ENCODE peak calls at places on chromosomes 3 and 15, in four cellular contexts. O is GM12878, Z is mesothelial cell of epicardium, S is stomach. U is an unnamed sample.

GRCh38 chr3:142958707-142959106 is 4.8 kb downstream of the PAQR9 start:
- DNase-seq in O (no peak), Z (no peak), S (no peak), U (no peak)

GRCh38 chr15:62068071-62068786 is 1.5 kb downstream of the C2CD4A start:
- DNase-seq in O (no peak), Z (peak; percentile 21), S (peak; percentile 58), U (peak; percentile 47)

GRCh38 chr3:100360757-100361496 is 26.4 kb downstream of the NIT2 start:
- DNase-seq in O (no peak), Z (no peak), S (no peak), U (no peak)

GRCh38 chr15:42146551-42147430 is 9.6 kb downstream of the PLA2G4F start:
- DNase-seq in O (no peak), Z (no peak), S (peak; percentile 23), U (no peak)

GRCh38 chr3:147407107-147407494 is 758 bp upstream of the ZIC4 start:
- DNase-seq in O (no peak), Z (no peak), S (no peak), U (no peak)

GRCh38 chr3:149765762-149766334 is 13.6 kb upstream of the COMMD2 start:
- DNase-seq in O (no peak), Z (no peak), S (no peak), U (no peak)

GRCh38 chr3:194598771-194599557 is 34.3 kb downstream of the TMEM44 start:
- DNase-seq in O (no peak), Z (no peak), S (no peak), U (no peak)

GRCh38 chr3:140546649-140547048 is 131.2 kb upstream of the TRIM42 start:
- DNase-seq in O (no peak), Z (no peak), S (no peak), U (no peak)

GRCh38 chr15:71295242-71296031 is 180.2 kb downstream of the THSD4 start:
- DNase-seq in O (no peak), Z (no peak), S (no peak), U (no peak)

GRCh38 chr15:88403461-88403860 is 63.7 kb downstream of the MRPL46 start:
- DNase-seq in O (no peak), Z (no peak), S (no peak), U (no peak)

GRCh38 chr3:183120538-183121215 is 21.4 kb upstream of the MCCC1 start:
- DNase-seq in O (no peak), Z (no peak), S (no peak), U (no peak)

GRCh38 chr15:65177901-65178300 is 7.2 kb downstream of the CLPX start:
- DNase-seq in O (no peak), Z (no peak), S (no peak), U (no peak)

GRCh38 chr15:91258436-91258779 is 158.4 kb downstream of the SV2B start:
- DNase-seq in O (no peak), Z (no peak), S (no peak), U (no peak)

GRCh38 chr3:94252316-94252715 is 189.5 kb downstream of the NSUN3 start:
- DNase-seq in O (no peak), Z (no peak), S (no peak), U (no peak)

GRCh38 chr3:178137206-178137605 is 399.0 kb upstream of the KCNMB2 start:
- DNase-seq in O (no peak), Z (no peak), S (no peak), U (no peak)

GRCh38 chr15:70557506-70558258 is 205.7 kb downstream of the UACA start:
- DNase-seq in O (no peak), Z (no peak), S (peak; percentile 19), U (no peak)

GRCh38 chr15:57969355-57969754 is 96.2 kb downstream of the ALDH1A2 start:
- DNase-seq in O (no peak), Z (no peak), S (no peak), U (no peak)

GRCh38 chr3:188266581-188267274 is 112.8 kb downstream of the LPP start:
- DNase-seq in O (no peak), Z (no peak), S (peak; percentile 53), U (no peak)

GRCh38 chr3:72520205-72520604 is 328.0 kb downstream of the SHQ1 start:
- DNase-seq in O (no peak), Z (no peak), S (no peak), U (no peak)

GRCh38 chr3:159028706-159029105 is 226.9 kb downstream of the MFSD1 start:
- DNase-seq in O (no peak), Z (no peak), S (no peak), U (no peak)
- TF ChIP-seq CTCF in O (no peak), Z (no peak), S (no peak), U (no peak)

DNA sequence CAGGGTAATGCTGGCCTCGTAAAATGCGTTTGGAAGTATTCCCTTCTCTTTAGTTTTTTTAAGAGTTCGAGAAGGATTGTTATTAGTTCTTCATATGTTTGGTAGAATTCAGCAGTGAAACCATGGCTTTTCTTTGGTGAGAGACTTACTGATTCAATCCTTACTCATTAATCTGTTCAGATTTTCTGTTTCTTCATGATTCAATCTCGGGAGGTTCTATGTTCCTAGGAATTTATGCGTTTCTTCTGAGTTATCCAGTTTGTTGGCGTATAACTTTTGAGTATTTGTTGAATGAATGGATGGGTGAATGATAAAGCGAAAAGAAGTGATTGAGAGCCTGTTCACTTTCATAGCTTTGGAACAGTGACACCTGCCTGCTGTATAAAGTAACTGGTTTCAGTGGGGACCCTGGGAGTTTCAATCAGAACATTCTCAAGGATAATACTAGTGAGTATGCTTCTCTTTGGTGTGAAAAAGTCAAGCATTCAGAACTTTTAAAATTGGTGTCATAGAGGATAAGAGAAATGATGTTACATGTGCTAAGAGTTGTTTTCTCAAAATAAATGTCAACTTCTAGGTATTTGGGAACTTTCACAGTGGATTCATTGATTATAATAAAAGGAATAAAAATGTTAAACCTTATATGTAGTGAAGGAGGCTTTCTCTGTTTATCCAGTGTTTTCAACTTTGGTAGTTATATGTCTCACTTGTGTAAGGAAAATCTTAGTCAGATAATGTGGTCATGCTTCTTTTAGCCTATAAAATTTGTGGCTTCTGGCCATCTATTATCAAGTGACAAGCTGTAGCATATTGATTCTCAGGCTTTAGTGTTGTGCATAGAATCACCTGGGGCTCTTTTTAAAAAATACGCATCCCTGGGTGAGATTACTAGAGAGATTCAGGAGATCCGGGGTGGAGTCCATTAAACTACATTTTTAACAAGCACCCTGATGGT is 11.7 kb downstream of the LRCH3 start:
- DNase-seq in O (no peak), Z (no peak), S (no peak), U (no peak)
- TF ChIP-seq CTCF in O (peak; percentile 27), Z (no peak), S (no peak), U (peak; percentile 12)

DNA sequence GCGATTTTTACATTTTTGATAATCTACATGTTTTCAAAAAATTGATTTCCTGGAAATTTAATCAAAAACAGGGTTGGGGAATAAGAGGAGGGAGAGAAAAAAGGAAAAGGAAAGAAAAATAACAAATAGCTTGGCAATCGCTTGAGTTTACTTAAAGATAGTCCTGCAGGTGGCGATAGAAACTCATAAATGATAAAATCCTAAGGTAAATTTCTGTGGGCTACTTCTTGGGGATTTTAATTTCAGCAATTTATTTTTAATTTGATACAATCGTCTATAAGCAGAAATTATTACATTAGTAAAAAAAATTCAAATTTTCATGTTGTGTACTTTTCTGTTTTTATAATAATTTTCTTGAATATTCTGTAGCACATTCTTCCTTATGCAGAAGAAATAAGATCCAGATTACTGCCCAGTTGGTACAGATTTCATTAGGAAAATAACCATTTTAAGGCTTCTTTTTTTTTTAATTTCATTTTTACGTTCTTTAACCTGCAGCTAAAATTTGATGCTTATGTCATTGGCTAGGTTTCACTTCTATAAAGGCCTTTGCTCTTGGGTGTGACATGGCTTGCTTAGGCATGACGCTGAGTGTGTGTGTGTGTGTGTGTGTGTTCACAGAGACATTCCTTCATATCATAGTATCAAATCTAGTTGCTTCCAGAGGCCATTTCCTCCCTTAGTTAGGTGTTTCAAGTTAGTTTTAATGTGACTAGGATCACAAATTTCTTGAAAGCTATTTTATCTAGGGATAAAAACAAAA is 181.8 kb downstream of the MCTP2 start:
- DNase-seq in O (no peak), Z (no peak), S (no peak), U (no peak)
- TF ChIP-seq CTCF in O (peak; percentile 19), Z (peak; percentile 73), S (no peak), U (peak; percentile 72)

GRCh38 chr3:2870714-2871353 is 239.3 kb downstream of the IL5RA start:
- DNase-seq in O (no peak), Z (no peak), S (no peak), U (no peak)
- TF ChIP-seq CTCF in O (no peak), Z (no peak), S (no peak), U (no peak)

DNA sequence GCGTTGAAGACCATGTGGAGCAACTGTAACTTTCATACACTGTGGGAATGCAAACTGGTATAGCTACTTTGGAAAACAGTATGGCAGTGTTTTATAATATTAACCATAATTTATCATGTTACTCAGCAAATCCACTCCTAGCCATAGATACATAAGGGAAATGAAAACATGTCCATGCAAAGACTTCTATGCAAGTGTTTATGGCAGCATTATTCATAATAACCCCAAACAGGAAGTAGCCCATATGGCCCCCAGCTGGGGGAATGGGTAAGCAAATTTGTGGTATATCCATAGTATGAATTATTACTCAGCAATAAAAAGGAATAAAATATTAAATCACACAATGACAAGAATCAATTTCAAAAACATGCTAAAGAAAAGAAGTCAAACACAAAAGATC is 23.0 kb upstream of the GATA2 start:
- DNase-seq in O (no peak), Z (no peak), S (no peak), U (no peak)
- TF ChIP-seq CTCF in O (no peak), Z (no peak), S (no peak), U (no peak)

U was measured in progenitor cell of endocrine pancreas.